ENCODE peak calls at places on chromosomes 5 and 9, in six cellular contexts. J is K562, W is HepG2, Q is upper lobe of left lung, P is GM12878, C is A549. L is an unnamed sample.

GRCh38 chr5:6362846-6363245 is 15.5 kb downstream of the MED10 start:
- ATAC-seq in J (no peak), W (no peak), Q (no peak), P (no peak), C (no peak), L (no peak)

GRCh38 chr9:69602768-69603167 is 69.4 kb downstream of the APBA1 start:
- ATAC-seq in J (no peak), W (no peak), Q (no peak), P (no peak), C (no peak), L (no peak)

GRCh38 chr5:500491-500890 is 23.8 kb downstream of the SLC9A3 start:
- ATAC-seq in J (no peak), W (no peak), Q (peak; percentile 32), P (no peak), C (no peak), L (no peak)

GRCh38 chr5:136769900-136770684 is 404.7 kb upstream of the TRPC7 start:
- ATAC-seq in J (peak; percentile 98), W (peak; percentile 96), Q (peak; percentile 65), P (peak; percentile 89), C (peak; percentile 96), L (peak; percentile 83)

GRCh38 chr5:80238078-80238477 is 17.8 kb downstream of the SERINC5 start:
- ATAC-seq in J (peak; percentile 41), W (no peak), Q (no peak), P (peak; percentile 56), C (no peak), L (no peak)

GRCh38 chr9:99039388-99040182 is 65.3 kb upstream of the TGFBR1 start:
- ATAC-seq in J (no peak), W (no peak), Q (no peak), P (peak; percentile 83), C (no peak), L (no peak)

GRCh38 chr5:172678902-172679301 is 37.8 kb downstream of the NEURL1B start:
- ATAC-seq in J (peak; percentile 65), W (peak; percentile 42), Q (no peak), P (no peak), C (no peak), L (peak; percentile 73)

GRCh38 chr5:2207966-2208544 is 325.3 kb upstream of the IRX4 start:
- ATAC-seq in J (peak; percentile 93), W (peak; percentile 98), Q (peak; percentile 44), P (no peak), C (peak; percentile 93), L (no peak)

GRCh38 chr5:120435129-120435528 is 29.0 kb upstream of the PRR16 start:
- ATAC-seq in J (no peak), W (no peak), Q (no peak), P (no peak), C (no peak), L (no peak)

GRCh38 chr9:93464395-93464794 is 11.0 kb upstream of the FAM120AOS start:
- ATAC-seq in J (peak; percentile 17), W (no peak), Q (no peak), P (peak; percentile 69), C (peak; percentile 11), L (no peak)

GRCh38 chr9:129460323-129461261 is 160.3 kb downstream of the C9orf50 start:
- ATAC-seq in J (peak; percentile 97), W (peak; percentile 82), Q (peak; percentile 92), P (peak; percentile 91), C (peak; percentile 87), L (peak; percentile 98)
- TF ChIP-seq EP300 in J (peak; percentile 71), W (no peak), Q (no peak), P (peak; percentile 18), C (peak; percentile 37), L (no peak)

GRCh38 chr5:112203229-112203628 is 215.8 kb downstream of the EPB41L4A start:
- ATAC-seq in J (no peak), W (no peak), Q (no peak), P (peak; percentile 85), C (no peak), L (no peak)
- TF ChIP-seq CTCF in J (no peak), W (no peak), Q (no peak), P (no peak), C (no peak), L (no peak)

GRCh38 chr9:128774804-128775203 is 3.1 kb upstream of the ZER1 start:
- ATAC-seq in J (no peak), W (no peak), Q (no peak), P (no peak), C (no peak), L (no peak)

GRCh38 chr9:128771094-128771721 is 519 bp downstream of the ZER1 start:
- ATAC-seq in J (peak; percentile 65), W (peak; percentile 70), Q (peak; percentile 19), P (peak; percentile 48), C (peak; percentile 63), L (peak; percentile 46)

GRCh38 chr9:128773049-128773448 is 1.3 kb upstream of the ZER1 start:
- ATAC-seq in J (no peak), W (no peak), Q (no peak), P (no peak), C (no peak), L (no peak)

GRCh38 chr9:128770286-128770685 is 1.4 kb downstream of the ZER1 start:
- ATAC-seq in J (no peak), W (no peak), Q (no peak), P (no peak), C (no peak), L (no peak)

GRCh38 chr9:128771745-128772519 is at the start of gene ZER1:
- ATAC-seq in J (peak; percentile 95), W (peak; percentile 95), Q (peak; percentile 96), P (peak; percentile 96), C (peak; percentile 96), L (peak; percentile 99)
- TF ChIP-seq EP300 in J (peak; percentile 51), W (peak; percentile 28), Q (no peak), P (no peak), C (no peak), L (no peak)

GRCh38 chr9:87676976-87677775 is 48.7 kb upstream of the CTSL start:
- ATAC-seq in J (no peak), W (no peak), Q (peak; percentile 7), P (no peak), C (no peak), L (peak; percentile 63)

GRCh38 chr9:87677776-87678587 is 47.9 kb upstream of the CTSL start:
- ATAC-seq in J (no peak), W (peak; percentile 14), Q (no peak), P (no peak), C (peak; percentile 21), L (no peak)

GRCh38 chr9:87681271-87682061 is 44.5 kb upstream of the CTSL start:
- ATAC-seq in J (no peak), W (no peak), Q (no peak), P (no peak), C (no peak), L (no peak)

GRCh38 chr9:87675906-87676515 is 49.9 kb upstream of the CTSL start:
- ATAC-seq in J (no peak), W (no peak), Q (peak; percentile 41), P (no peak), C (no peak), L (no peak)

GRCh38 chr9:87678650-87679355 is 47.1 kb upstream of the CTSL start:
- ATAC-seq in J (peak; percentile 63), W (peak; percentile 80), Q (no peak), P (peak; percentile 47), C (peak; percentile 85), L (no peak)
- TF ChIP-seq CTCF in J (peak; percentile 70), W (peak; percentile 78), Q (peak; percentile 68), P (peak; percentile 72), C (peak; percentile 82), L (peak; percentile 85)

L was measured in gastroesophageal sphincter.